ENCODE peak calls at places on chromosomes 11 and 22, in eight cellular contexts. S is A549; I is fibroblast of lung; C is PC-9; E is cardiac muscle cell; T is kidney; W is psoas muscle; P is CD8-positive, alpha-beta T cell. F is an unnamed sample. For H3K9me3, the result is how much of the 10 kb centered on the place peaks cover.

GRCh38 chr11:110130642-110131238 is 37.5 kb downstream of the ZC3H12C start:
- DNase-seq in I (peak), C (no peak), S (no peak), E (peak), P (no peak), W (no peak), T (no peak), F (no peak)

GRCh38 chr11:99406345-99406744 is 385.6 kb downstream of the CNTN5 start:
- DNase-seq in E (no peak), C (no peak), I (no peak), P (no peak), W (no peak), T (no peak), S (no peak), F (no peak)

GRCh38 chr11:108565653-108566052 is 27.9 kb downstream of the EXPH5 start:
- DNase-seq in W (no peak), E (no peak), I (no peak), P (no peak), C (no peak), T (no peak), S (no peak), F (no peak)

GRCh38 chr22:28410050-28410816 is 269.4 kb downstream of the TTC28 start:
- DNase-seq in P (no peak), W (no peak), S (no peak), C (no peak), E (peak), T (no peak), I (peak), F (no peak)

GRCh38 chr11:1308745-1309497 is 511 bp downstream of the TOLLIP start:
- DNase-seq in E (no peak), C (no peak), S (no peak), P (no peak), I (peak), W (no peak), T (peak), F (no peak)

GRCh38 chr11:116931206-116931953 is 94.0 kb upstream of the APOA1 start:
- DNase-seq in P (peak), I (peak), E (peak), C (peak), S (peak), T (no peak), W (no peak), F (peak)

GRCh38 chr11:34653851-34654490 is 33.1 kb downstream of the EHF start:
- DNase-seq in P (no peak), I (peak), C (peak), E (peak), S (peak), T (peak), W (peak), F (no peak)

GRCh38 chr11:74612877-74613276 is 20.5 kb downstream of the POLD3 start:
- DNase-seq in C (no peak), W (no peak), P (no peak), T (no peak), E (no peak), S (no peak), I (peak), F (no peak)

GRCh38 chr11:19430346-19431058 is 189.8 kb upstream of the E2F8 start:
- DNase-seq in I (no peak), C (no peak), W (no peak), E (peak), P (no peak), T (no peak), S (no peak), F (no peak)

GRCh38 chr11:117520201-117520600 is 192.5 kb downstream of the CEP164 start:
- DNase-seq in S (no peak), I (no peak), C (no peak), E (peak), P (no peak), W (no peak), T (no peak), F (no peak)

GRCh38 chr11:63918576-63919171 is 1.7 kb upstream of the RCOR2 start:
- DNase-seq in E (peak), C (peak), P (no peak), S (no peak), W (peak), I (peak), T (no peak), F (no peak)

GRCh38 chr11:34860518-34860917 is 55.7 kb downstream of the APIP start:
- DNase-seq in I (no peak), T (no peak), P (no peak), E (no peak), C (no peak), W (no peak), S (no peak), F (no peak)

GRCh38 chr11:130774703-130775102 is 141.6 kb downstream of the SNX19 start:
- DNase-seq in W (no peak), P (no peak), T (no peak), C (no peak), I (no peak), E (no peak), S (no peak), F (no peak)

GRCh38 chr11:55956521-55956920 is 13.2 kb downstream of the OR10AG1 start:
- DNase-seq in I (no peak), P (no peak), W (no peak), C (no peak), S (no peak), T (no peak), E (no peak), F (no peak)

GRCh38 chr11:296976-297665 is 2.2 kb downstream of the IFITM5 start:
- DNase-seq in T (peak), I (no peak), E (no peak), P (no peak), C (no peak), W (peak), S (no peak), F (no peak)

GRCh38 chr22:20060700-20061480 is 19.2 kb upstream of the DGCR8 start:
- DNase-seq in W (no peak), T (no peak), P (no peak), S (no peak), I (no peak), E (no peak), C (no peak), F (no peak)

GRCh38 chr11:2903672-2904011 is 18.1 kb upstream of the CDKN1C start:
- DNase-seq in I (no peak), P (no peak), T (no peak), W (no peak), C (no peak), S (no peak), E (no peak), F (no peak)

GRCh38 chr11:118917488-118918127 is 8.1 kb downstream of the BCL9L start:
- DNase-seq in C (peak), E (peak), I (peak), P (peak), S (peak), T (peak), W (peak), F (no peak)

GRCh38 chr11:27698872-27699241 is 1.4 kb downstream of the BDNF start:
- DNase-seq in I (peak), S (peak), C (peak), T (peak), E (peak), W (peak), P (peak), F (peak)

GRCh38 chr11:63765688-63766241 is 2.8 kb downstream of the ZFTA start:
- DNase-seq in T (peak), C (no peak), E (no peak), P (no peak), I (no peak), S (no peak), W (peak), F (no peak)

GRCh38 chr11:117328414-117329010 is 858 bp downstream of the CEP164 start:
- DNase-seq in T (no peak), C (no peak), I (peak), E (peak), W (no peak), S (no peak), P (no peak), F (no peak)

GRCh38 chr22:27835446-27835845 is 33.9 kb upstream of the MN1 start:
- DNase-seq in C (no peak), E (peak), S (no peak), T (no peak), W (no peak), I (no peak), P (no peak), F (no peak)

GRCh38 chr11:46183819-46184218 is 62.6 kb upstream of the PHF21A start:
- DNase-seq in I (peak), E (no peak), T (no peak), C (peak), W (no peak), P (no peak), S (no peak), F (no peak)

GRCh38 chr11:119094816-119095065 is 6.9 kb downstream of the DPAGT1 start:
- DNase-seq in P (no peak), S (no peak), I (peak), C (peak), T (peak), E (peak), W (peak), F (peak)

DNA sequence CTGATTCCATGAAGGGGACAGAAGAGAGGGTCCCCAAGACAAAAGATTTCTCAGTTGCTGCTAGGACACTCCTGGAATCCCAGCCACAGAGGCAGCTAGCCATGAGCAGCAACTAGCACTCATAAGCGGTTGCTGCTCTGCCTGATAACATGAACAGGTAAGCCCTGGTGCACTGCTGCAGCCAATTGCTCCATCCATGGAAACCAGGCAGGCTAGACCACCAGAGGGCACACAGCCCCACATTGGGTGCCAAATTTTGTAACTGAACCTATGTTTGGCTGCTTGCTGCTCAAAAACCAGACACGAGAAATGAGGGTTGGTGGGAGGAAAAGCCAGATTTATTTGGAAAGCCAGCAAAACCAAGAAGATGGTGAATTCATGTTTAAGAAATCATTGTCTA is 21.9 kb upstream of the QSER1 start:
- DNase-seq in E (peak), S (peak), W (no peak), I (no peak), T (no peak), C (peak), P (peak), F (no peak)
- TF ChIP-seq CTCF in E (peak), S (peak), W (peak), I (peak), T (no peak), C (peak), P (peak), F (peak)

GRCh38 chr22:49087163-49087562 is 740.5 kb downstream of the BRD1 start:
- DNase-seq in P (no peak), S (no peak), I (no peak), E (no peak), C (no peak), W (peak), T (peak), F (no peak)

GRCh38 chr22:49086606-49087157 is 741.0 kb downstream of the BRD1 start:
- DNase-seq in P (no peak), C (no peak), I (no peak), E (no peak), S (no peak), W (peak), T (peak), F (no peak)

GRCh38 chr22:49084203-49084602 is 743.5 kb downstream of the BRD1 start:
- DNase-seq in P (no peak), W (peak), C (no peak), I (no peak), T (peak), E (no peak), S (peak), F (no peak)

GRCh38 chr22:49087716-49088660 is 739.7 kb downstream of the BRD1 start:
- DNase-seq in I (no peak), P (no peak), W (peak), S (no peak), T (peak), E (no peak), C (no peak), F (no peak)

DNA sequence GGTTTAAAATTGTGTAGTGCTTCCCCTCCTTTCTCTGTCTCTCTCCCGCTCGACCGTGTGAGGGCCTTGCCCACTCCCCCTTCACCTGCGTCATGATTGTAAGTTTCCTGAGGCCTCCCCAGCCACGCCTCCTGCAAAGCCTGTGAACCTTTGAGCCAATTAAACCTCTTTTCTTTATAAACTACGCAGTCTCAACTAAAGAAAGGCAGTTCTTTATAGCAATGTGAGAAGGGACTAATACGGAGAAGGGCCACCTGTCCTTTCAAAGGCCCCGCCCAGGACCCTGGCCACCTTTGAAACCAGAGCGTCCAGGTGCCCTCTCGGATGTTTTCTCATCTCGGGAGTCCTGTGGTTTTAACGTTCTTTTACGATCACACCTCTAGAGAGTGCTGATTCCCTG is 741.5 kb downstream of the BRD1 start:
- DNase-seq in T (peak), C (no peak), I (no peak), P (no peak), S (no peak), W (no peak), E (no peak), F (no peak)
- H3K9me3 ChIP-seq in T (under half), C (under half), I (under half), P (under half), S (under half), W (under half), E (under half), F (under half)

GRCh38 chr11:68128682-68129327 is 7.6 kb upstream of the CHKA start:
- DNase-seq in C (peak), W (peak), P (no peak), E (peak), S (no peak), T (peak), I (peak), F (no peak)

GRCh38 chr11:68130121-68130520 is 8.9 kb upstream of the CHKA start:
- DNase-seq in S (no peak), E (no peak), T (no peak), C (no peak), W (no peak), P (no peak), I (no peak), F (no peak)

GRCh38 chr11:68125164-68125563 is 4.0 kb upstream of the CHKA start:
- DNase-seq in P (no peak), W (no peak), E (no peak), S (no peak), C (no peak), T (no peak), I (no peak), F (no peak)

GRCh38 chr11:68122936-68123539 is 1.9 kb upstream of the CHKA start:
- DNase-seq in P (no peak), C (peak), E (no peak), T (no peak), I (no peak), S (peak), W (no peak), F (no peak)

DNA sequence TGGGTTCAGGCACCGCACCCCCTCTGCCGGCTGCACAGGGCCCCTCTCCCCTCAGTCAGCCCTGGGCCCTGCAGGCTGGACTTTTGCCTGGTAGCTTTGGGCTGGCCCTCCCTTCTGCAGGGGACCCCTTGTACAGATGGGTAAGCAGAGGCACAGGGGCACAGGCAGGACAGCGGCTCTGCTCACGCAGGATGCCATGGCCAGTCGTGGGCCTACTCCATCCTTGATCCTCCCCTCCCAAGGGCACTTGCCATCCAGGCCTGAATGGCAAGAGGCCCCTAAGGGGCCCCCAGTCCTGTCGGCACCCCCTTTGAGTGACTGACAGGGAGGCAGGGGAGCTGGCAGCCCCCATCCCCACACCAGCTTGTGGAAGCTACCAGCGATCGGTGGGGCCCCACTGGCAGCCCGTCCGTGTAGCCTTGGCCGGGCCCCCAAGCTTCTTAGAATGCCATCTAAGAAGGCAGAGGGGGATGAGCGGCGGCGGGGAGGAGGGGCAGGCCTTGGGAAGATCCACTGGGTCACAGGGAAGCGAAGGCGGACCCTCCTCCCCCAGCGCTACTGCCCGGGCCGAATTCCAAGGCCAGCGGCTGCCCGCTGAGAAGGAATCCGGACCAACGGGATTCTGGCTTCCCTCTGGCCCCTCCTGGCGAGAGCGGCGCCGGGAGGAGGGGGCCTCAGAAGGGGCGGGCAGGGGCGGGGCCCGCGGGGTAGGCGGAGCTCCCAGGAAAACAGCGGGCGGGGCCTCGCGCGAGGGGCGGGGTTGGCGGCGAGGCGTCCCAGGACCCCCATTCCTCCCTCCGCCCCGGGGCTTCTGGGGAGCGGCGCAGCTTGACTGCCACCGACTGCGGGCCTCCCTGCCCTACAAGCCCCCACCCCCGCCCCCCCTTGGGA is 6.8 kb upstream of the CHKA start:
- DNase-seq in P (no peak), C (peak), I (peak), E (peak), W (peak), T (peak), S (no peak), F (no peak)
- H3K27ac ChIP-seq in P (no peak), C (peak), I (no peak), E (peak), W (peak), T (peak), S (no peak), F (no peak)

GRCh38 chr22:23031795-23032194 is 38.5 kb upstream of the GNAZ start:
- DNase-seq in T (no peak), E (no peak), P (no peak), S (no peak), C (no peak), W (no peak), I (no peak), F (no peak)
- TF ChIP-seq CTCF in T (no peak), E (no peak), P (no peak), S (no peak), C (no peak), W (no peak), I (no peak), F (no peak)

GRCh38 chr11:125454047-125454446 is 42.0 kb downstream of the FEZ1 start:
- DNase-seq in I (no peak), T (no peak), P (no peak), C (no peak), S (no peak), E (no peak), W (no peak), F (no peak)
- H3K9me3 ChIP-seq in I (under half), T (under half), P (under half), C (under half), S (under half), E (under half), W (under half), F (under half)

DNA sequence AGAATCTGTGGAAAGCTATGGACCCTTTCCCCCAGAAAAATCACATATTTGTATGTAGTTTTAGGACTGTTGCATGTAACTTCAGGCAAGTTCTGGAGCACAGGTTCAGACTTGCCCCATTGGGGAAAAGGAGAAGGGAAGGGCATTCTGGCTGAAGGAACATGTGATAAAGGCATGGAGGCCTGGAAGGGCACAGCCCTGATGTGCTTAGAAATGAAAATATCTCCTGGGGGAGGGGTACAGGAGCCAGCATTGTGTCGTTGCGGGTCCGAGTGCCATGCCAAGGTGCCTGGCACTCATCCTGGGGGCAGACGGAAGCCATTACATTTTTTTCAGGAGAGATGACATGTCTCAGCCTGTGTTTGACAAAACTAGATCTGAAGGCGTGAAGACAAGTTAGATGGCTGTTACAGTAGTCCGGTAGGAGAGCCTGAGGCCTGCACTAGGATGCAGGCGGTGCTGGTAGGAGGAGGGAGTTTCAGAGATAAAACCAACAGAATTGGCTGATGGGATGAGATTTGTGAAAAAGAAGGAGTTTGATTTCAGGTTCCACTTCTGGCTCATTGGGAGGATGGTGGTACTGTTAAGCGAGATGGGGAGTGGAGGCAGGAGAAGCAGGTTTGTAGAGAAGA is 96.9 kb downstream of the TEAD1 start:
- DNase-seq in T (no peak), P (no peak), I (no peak), E (no peak), S (no peak), W (no peak), C (no peak), F (no peak)
- H3K27ac ChIP-seq in T (no peak), P (no peak), I (peak), E (peak), S (peak), W (peak), C (peak), F (no peak)

GRCh38 chr11:4825132-4825531 is 4.0 kb downstream of the OR51F2 start:
- DNase-seq in E (no peak), S (no peak), C (no peak), P (no peak), I (no peak), T (no peak), W (no peak), F (no peak)

GRCh38 chr11:4830909-4831308 is 9.8 kb downstream of the OR51F2 start:
- DNase-seq in P (no peak), E (no peak), I (no peak), S (no peak), T (peak), W (no peak), C (no peak), F (no peak)

GRCh38 chr11:4821021-4821420 is at the start of gene OR51F2:
- DNase-seq in I (no peak), W (no peak), P (no peak), C (no peak), E (no peak), S (no peak), T (no peak), F (no peak)

DNA sequence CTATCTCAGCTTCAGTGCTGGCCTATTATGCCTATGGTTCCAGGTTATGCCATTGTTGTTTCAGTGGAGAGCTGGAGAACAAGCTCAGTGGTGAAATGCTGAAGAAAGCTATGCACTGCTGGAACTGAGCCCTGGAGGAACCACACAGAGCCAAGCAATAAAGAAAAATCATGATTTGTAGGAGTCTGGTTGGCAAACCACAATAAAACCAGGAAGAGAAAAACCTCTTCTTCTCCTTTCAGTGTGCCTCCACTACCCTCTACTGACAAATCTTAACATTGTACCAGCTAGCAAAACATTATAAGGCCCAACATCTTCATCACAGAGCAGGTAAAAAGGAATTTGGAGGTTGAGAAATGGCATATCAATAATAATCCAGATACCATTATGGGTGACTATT is 5.3 kb downstream of the OR51F2 start:
- DNase-seq in I (no peak), C (no peak), T (no peak), P (no peak), E (no peak), S (no peak), W (no peak), F (no peak)
- TF ChIP-seq CTCF in I (peak), C (no peak), T (peak), P (no peak), E (no peak), S (no peak), W (peak), F (no peak)

F was measured in CD4-positive, alpha-beta T cell.